ENCODE peak calls at places on chromosomes 4 and X, in seven cellular contexts. G is neural crest cell; M is neural progenitor cell; I is activated CD8-positive, alpha-beta memory T cell treated with anti-CD3 and anti-CD28 coated beads for 48 hours; C is EL; E is EH; K is ascending aorta. W is an unnamed sample.

GRCh38 chrX:155048997-155049619 is 21.8 kb downstream of the CMC4 start:
- DNase-seq in G (peak), M (peak), I (no peak), C (peak), E (peak), K (no peak), W (no peak)

GRCh38 chr4:107760281-107760947 is 40.4 kb upstream of the PAPSS1 start:
- DNase-seq in G (no peak), M (peak), I (no peak), C (peak), E (no peak), K (no peak), W (no peak)

GRCh38 chr4:38989487-38989886 is 42.7 kb downstream of the TMEM156 start:
- DNase-seq in G (no peak), M (no peak), I (no peak), C (peak), E (peak), K (no peak), W (no peak)

GRCh38 chr4:82786794-82787193 is 11.8 kb downstream of the SCD5 start:
- DNase-seq in G (no peak), M (peak), I (no peak), C (no peak), E (no peak), K (no peak), W (no peak)

GRCh38 chr4:71980976-71981375 is 50.8 kb upstream of the NPFFR2 start:
- DNase-seq in G (no peak), M (no peak), I (no peak), C (no peak), E (no peak), K (no peak), W (no peak)

GRCh38 chr4:73729534-73730165 is 10.7 kb upstream of the CXCL8 start:
- DNase-seq in G (peak), M (peak), I (no peak), C (peak), E (peak), K (no peak), W (no peak)

GRCh38 chr4:180949825-180950224 is 1293.4 kb upstream of the TENM3 start:
- DNase-seq in G (no peak), M (no peak), I (no peak), C (no peak), E (no peak), K (no peak), W (no peak)

GRCh38 chrX:95885074-95885473 is 799.6 kb upstream of the DIAPH2 start:
- DNase-seq in G (no peak), M (no peak), I (no peak), C (no peak), E (no peak), K (no peak), W (no peak)

GRCh38 chr4:79087091-79087490 is 147.9 kb upstream of the PAQR3 start:
- DNase-seq in G (no peak), M (peak), I (no peak), C (no peak), E (no peak), K (no peak), W (no peak)